ENCODE peak calls at places on chromosomes 2 and 18, in four cellular contexts. K is HCT116, O is H1, U is GM12878. V is an unnamed sample.

GRCh38 chr2:24342110-24342910 is 18.0 kb downstream of the ITSN2 start:
- DNase-seq in K (no peak), O (no peak), U (peak), V (no peak)

GRCh38 chr2:235575431-235575830 is 81.6 kb downstream of the AGAP1 start:
- DNase-seq in K (no peak), O (no peak), U (no peak), V (no peak)

GRCh38 chr2:30412392-30413321 is 34.4 kb upstream of the LCLAT1 start:
- DNase-seq in K (no peak), O (no peak), U (no peak), V (no peak)

GRCh38 chr2:188244383-188244782 is 47.3 kb upstream of the GULP1 start:
- DNase-seq in K (no peak), O (no peak), U (no peak), V (no peak)

GRCh38 chr2:111186123-111186715 is 65.5 kb downstream of the BCL2L11 start:
- DNase-seq in K (no peak), O (no peak), U (no peak), V (no peak)

GRCh38 chr2:181106789-181107418 is 126.5 kb downstream of the UBE2E3 start:
- DNase-seq in K (peak), O (no peak), U (peak), V (no peak)

GRCh38 chr18:70491734-70492348 is 203.0 kb downstream of the SOCS6 start:
- DNase-seq in K (peak), O (no peak), U (no peak), V (peak)

GRCh38 chr2:98494699-98495098 is 50.0 kb downstream of the INPP4A start:
- DNase-seq in K (no peak), O (no peak), U (no peak), V (no peak)

GRCh38 chr2:154402138-154402714 is 296.3 kb upstream of the KCNJ3 start:
- DNase-seq in K (peak), O (no peak), U (no peak), V (no peak)

GRCh38 chr18:14948163-14948540 is 200.2 kb downstream of the ANKRD30B start:
- DNase-seq in K (no peak), O (no peak), U (no peak), V (no peak)

GRCh38 chr2:225326969-225327368 is 72.5 kb upstream of the NYAP2 start:
- DNase-seq in K (no peak), O (no peak), U (no peak), V (no peak)

GRCh38 chr2:47002031-47002430 is 86.4 kb upstream of the MCFD2 start:
- DNase-seq in K (no peak), O (no peak), U (no peak), V (no peak)
- TF ChIP-seq CTCF in K (no peak), O (no peak), U (no peak), V (no peak)

DNA sequence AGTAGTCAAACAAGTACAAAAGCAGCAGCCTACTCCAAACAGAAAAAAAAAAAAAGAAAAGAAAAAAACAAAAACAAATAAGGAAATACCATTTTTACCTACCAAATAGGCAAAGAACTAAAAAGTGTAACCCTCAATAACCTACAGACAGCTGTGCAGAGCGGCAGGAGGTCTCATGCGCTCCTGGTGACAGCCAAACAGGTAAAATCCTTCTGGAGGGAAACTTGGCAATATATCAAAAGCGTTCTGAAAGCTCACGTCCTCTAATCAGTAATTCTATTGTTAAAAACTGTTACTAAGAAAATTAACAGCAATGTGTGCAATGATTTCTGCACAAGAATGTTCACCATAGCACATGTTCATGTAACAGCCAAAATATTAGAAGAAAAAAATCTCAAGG is 105.6 kb downstream of the AFF3 start:
- DNase-seq in K (no peak), O (no peak), U (no peak), V (no peak)
- TF ChIP-seq EGR1 in K (no peak), O (no peak), U (no peak), V (no peak)

DNA sequence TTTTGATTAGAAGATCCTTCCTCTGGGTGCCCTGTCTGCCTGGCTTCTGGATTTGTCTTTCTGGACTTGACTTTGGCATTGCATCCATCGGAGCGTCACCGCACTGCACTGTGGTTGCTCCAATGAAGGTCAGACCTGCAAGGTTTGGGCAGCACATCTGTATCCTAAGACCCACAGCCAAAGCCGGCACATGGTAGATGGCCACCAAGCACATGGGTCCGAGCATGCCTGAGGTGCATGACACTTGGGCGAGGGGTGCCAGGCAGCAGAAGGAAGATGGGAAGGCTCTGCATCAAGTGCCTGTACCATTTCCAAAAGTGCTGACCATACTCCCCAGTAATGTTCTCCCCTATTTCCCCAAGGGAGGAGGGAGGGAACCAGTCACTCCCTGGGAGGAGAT is 150.0 kb downstream of the LOXHD1 start:
- DNase-seq in K (no peak), O (no peak), U (no peak), V (no peak)
- TF ChIP-seq POLR2A in K (no peak), O (no peak), U (no peak), V (no peak)

GRCh38 chr2:237473474-237474453 is 13.3 kb upstream of the MLPH start:
- DNase-seq in K (no peak), O (no peak), U (no peak), V (no peak)

GRCh38 chr2:237474511-237474911 is 12.5 kb upstream of the MLPH start:
- DNase-seq in K (no peak), O (no peak), U (no peak), V (no peak)

GRCh38 chr2:237472187-237472712 is 14.8 kb upstream of the MLPH start:
- DNase-seq in K (no peak), O (no peak), U (no peak), V (no peak)

GRCh38 chr2:237472909-237473308 is 14.1 kb upstream of the MLPH start:
- DNase-seq in K (no peak), O (no peak), U (no peak), V (no peak)

DNA sequence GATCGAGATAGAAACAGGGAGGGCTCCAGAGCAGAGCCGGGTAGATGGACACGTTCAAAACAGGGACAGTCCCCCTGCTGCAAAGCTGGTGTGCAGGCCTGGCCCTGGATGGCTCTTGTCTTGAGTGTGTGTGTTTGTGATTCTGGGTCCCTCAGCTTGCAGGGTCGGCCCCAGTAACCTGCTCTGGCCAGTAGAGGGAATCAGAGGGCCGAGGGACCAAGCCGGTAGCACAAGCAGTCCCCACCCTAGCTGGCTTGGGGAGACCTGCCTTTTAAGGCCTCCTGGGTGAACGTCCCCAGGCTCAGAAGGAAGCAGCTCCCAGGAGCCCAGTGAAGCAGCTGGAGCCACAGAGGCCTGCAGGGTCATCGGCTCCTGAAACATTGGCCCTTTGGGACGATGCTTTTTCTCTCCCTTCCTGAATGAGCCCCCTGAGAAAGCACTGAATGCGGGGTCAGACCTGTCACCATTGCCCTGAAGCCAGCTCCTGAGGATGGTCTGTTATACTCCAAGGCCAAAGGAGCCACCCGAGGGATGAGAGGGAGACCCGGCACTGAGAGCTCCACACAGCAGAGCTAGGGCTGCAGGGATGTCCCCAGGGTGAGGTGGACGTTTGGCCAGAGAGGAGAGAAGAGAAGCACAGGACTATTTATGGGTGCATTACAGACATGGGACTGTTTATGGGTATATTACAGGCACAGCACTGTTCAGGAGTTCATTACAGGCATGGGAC is 15.4 kb upstream of the MLPH start:
- DNase-seq in K (peak), O (peak), U (no peak), V (peak)
- TF ChIP-seq CTCF in K (peak), O (peak), U (peak), V (peak)